ENCODE peak calls at places on chromosome 1, in six cellular contexts. C is HFF-Myc; Y is IMR-90; U is D721Med; D is NCI-H1092; T is activated naive CD8-positive, alpha-beta T cell treated with anti-CD3 and anti-CD28 coated beads, Interleukin-2, amount 50 U/mL, for 24 hours. O is an unnamed sample.

GRCh38 chr1:163361123-163361934 is 39.6 kb downstream of the NUF2 start:
- DNase-seq in T (no peak), C (no peak), D (peak; percentile 72), U (no peak), Y (no peak), O (peak; percentile 9)

GRCh38 chr1:59096501-59096900 is 200.4 kb upstream of the FGGY start:
- DNase-seq in Y (no peak), D (no peak), T (no peak), U (no peak), C (no peak), O (peak; percentile 53)

GRCh38 chr1:155976913-155977606 is 1.3 kb downstream of the ARHGEF2 start:
- DNase-seq in U (no peak), T (peak; percentile 45), D (no peak), Y (no peak), C (no peak), O (no peak)

GRCh38 chr1:39076127-39076798 is 50.1 kb downstream of the NDUFS5 start:
- DNase-seq in U (no peak), T (no peak), D (no peak), C (no peak), Y (peak; percentile 65), O (no peak)

GRCh38 chr1:85174492-85174891 is 26.3 kb downstream of the SYDE2 start:
- DNase-seq in U (no peak), Y (peak; percentile 48), T (no peak), D (no peak), C (no peak), O (no peak)

GRCh38 chr1:167517535-167518330 is 596 bp downstream of the CD247 start:
- DNase-seq in Y (no peak), U (no peak), T (peak; percentile 93), D (no peak), C (no peak), O (no peak)

GRCh38 chr1:115717541-115717940 is 51.0 kb downstream of the CASQ2 start:
- DNase-seq in Y (peak; percentile 15), T (peak; percentile 29), U (no peak), D (no peak), C (no peak), O (peak; percentile 56)

GRCh38 chr1:59574085-59574484 is 240.7 kb upstream of the HOOK1 start:
- DNase-seq in T (no peak), U (no peak), C (peak; percentile 92), D (no peak), Y (peak; percentile 74), O (no peak)

GRCh38 chr1:55322842-55323241 is 107.7 kb upstream of the USP24 start:
- DNase-seq in T (no peak), U (no peak), Y (no peak), C (no peak), D (no peak), O (no peak)

O was measured in KBM-7.